ENCODE peak calls at places on chromosomes 12 and 14, in four cellular contexts. Q is astrocyte of the spinal cord, Z is heart right ventricle, D is cardiac fibroblast. S is an unnamed sample.

GRCh38 chr14:68027276-68027675 is 207.7 kb downstream of the RAD51B start:
- DNase-seq in Q (peak), Z (no peak), D (peak), S (no peak)

GRCh38 chr12:120720234-120720968 is 5.2 kb upstream of the ACADS start:
- DNase-seq in Q (peak), Z (no peak), D (peak), S (no peak)

GRCh38 chr14:20436363-20436755 is 393 bp upstream of the KLHL33 start:
- DNase-seq in Q (peak), Z (no peak), D (peak), S (no peak)

GRCh38 chr12:44696542-44696941 is 179.6 kb downstream of the NELL2 start:
- DNase-seq in Q (peak), Z (no peak), D (no peak), S (no peak)

GRCh38 chr12:2666846-2667245 is 127.9 kb upstream of the FKBP4 start:
- DNase-seq in Q (no peak), Z (no peak), D (no peak), S (no peak)

GRCh38 chr12:123134265-123134664 is 16.6 kb downstream of the PITPNM2 start:
- DNase-seq in Q (no peak), Z (no peak), D (no peak), S (no peak)

GRCh38 chr12:61821381-61821780 is 438.8 kb upstream of the USP15 start:
- DNase-seq in Q (peak), Z (no peak), D (no peak), S (no peak)

GRCh38 chr14:64935508-64935907 is 7.0 kb downstream of the GPX2 start:
- DNase-seq in Q (no peak), Z (no peak), D (no peak), S (no peak)

GRCh38 chr12:26492406-26492805 is 297.0 kb downstream of the SSPN start:
- DNase-seq in Q (no peak), Z (no peak), D (no peak), S (no peak)

GRCh38 chr14:99575043-99576023 is 28.7 kb downstream of the CCDC85C start:
- DNase-seq in Q (no peak), Z (peak), D (no peak), S (no peak)

GRCh38 chr14:64467131-64467530 is 1.8 kb downstream of the AKAP5 start:
- DNase-seq in Q (no peak), Z (no peak), D (peak), S (no peak)

GRCh38 chr14:104265918-104266642 is 127.7 kb downstream of the KIF26A start:
- DNase-seq in Q (no peak), Z (no peak), D (no peak), S (no peak)

GRCh38 chr14:38255408-38255672 is 553 bp downstream of the CLEC14A start:
- DNase-seq in Q (peak), Z (peak), D (no peak), S (no peak)

GRCh38 chr12:709631-710030 is 42.7 kb upstream of the WNK1 start:
- DNase-seq in Q (no peak), Z (no peak), D (no peak), S (no peak)

GRCh38 chr14:53979747-53980642 is 23.4 kb upstream of the BMP4 start:
- DNase-seq in Q (peak), Z (no peak), D (peak), S (no peak)

GRCh38 chr12:116878567-116879508 is 2.4 kb downstream of the HRK start:
- DNase-seq in Q (peak), Z (no peak), D (no peak), S (no peak)

GRCh38 chr12:48973531-48973930 is 2.0 kb upstream of the WNT10B start:
- DNase-seq in Q (no peak), Z (no peak), D (peak), S (no peak)

GRCh38 chr14:70061108-70061507 is 127.6 kb downstream of the SLC8A3 start:
- DNase-seq in Q (no peak), Z (no peak), D (no peak), S (no peak)

GRCh38 chr12:58387199-58387598 is 445.8 kb downstream of the ATP23 start:
- DNase-seq in Q (peak), Z (no peak), D (peak), S (no peak)

GRCh38 chr14:93059917-93060545 is 55.7 kb downstream of the ITPK1 start:
- DNase-seq in Q (no peak), Z (no peak), D (no peak), S (no peak)

GRCh38 chr12:85985996-85986395 is 111.9 kb downstream of the NTS start:
- DNase-seq in Q (no peak), Z (no peak), D (no peak), S (no peak)

GRCh38 chr12:105462841-105463240 is 132.3 kb downstream of the C12orf75 start:
- DNase-seq in Q (no peak), Z (no peak), D (no peak), S (no peak)

GRCh38 chr12:121858662-121859572 is at the start of gene HPD:
- DNase-seq in Q (peak), Z (peak), D (peak), S (no peak)

S was measured in activated effector memory CD4-positive, alpha-beta T cell treated with Interleukin-2 at 50 U/mL for 16 hours.